ENCODE peak calls at places on chromosomes 5 and 9, in six cellular contexts. T is T1000; X is HFF-Myc; I is lower lobe of right lung; A is NCI-H146; V is central memory CD8-positive, alpha-beta T cell. W is an unnamed sample.

GRCh38 chr9:127847155-127847463 is 7.3 kb downstream of the ENG start:
- DNase-seq in A (no peak), X (no peak), I (no peak), V (no peak), T (no peak), W (no peak)

GRCh38 chr5:102742215-102742614 is 12.9 kb upstream of the PAM start:
- DNase-seq in A (no peak), X (no peak), T (no peak), I (no peak), V (no peak), W (no peak)

GRCh38 chr5:155250601-155251000 is 237.0 kb downstream of the KIF4B start:
- DNase-seq in T (no peak), A (no peak), X (no peak), I (no peak), V (no peak), W (no peak)

GRCh38 chr9:113963017-113963620 is 87.0 kb downstream of the ZNF618 start:
- DNase-seq in I (peak; percentile 60), V (no peak), T (no peak), A (no peak), X (no peak), W (peak; percentile 10)

GRCh38 chr5:158814521-158814920 is 285.2 kb downstream of the EBF1 start:
- DNase-seq in V (no peak), A (no peak), I (no peak), X (peak; percentile 33), T (no peak), W (no peak)

GRCh38 chr5:171418316-171418981 is 998 bp upstream of the FGF18 start:
- DNase-seq in I (peak; percentile 81), X (peak; percentile 31), V (no peak), A (peak; percentile 56), T (peak; percentile 77), W (peak; percentile 67)

GRCh38 chr9:28688172-28688571 is 1114.9 kb upstream of the C9orf72 start:
- DNase-seq in X (no peak), I (no peak), A (peak; percentile 31), V (no peak), T (no peak), W (peak; percentile 40)

GRCh38 chr5:168693297-168693696 is 114.1 kb upstream of the PANK3 start:
- DNase-seq in V (no peak), I (no peak), A (no peak), X (no peak), T (no peak), W (no peak)

GRCh38 chr5:80668016-80668969 is 13.5 kb upstream of the DHFR start:
- DNase-seq in X (no peak), A (no peak), I (peak; percentile 63), T (no peak), V (no peak), W (no peak)

GRCh38 chr9:125631391-125632085 is 75.5 kb downstream of the MAPKAP1 start:
- DNase-seq in A (peak; percentile 21), I (no peak), X (no peak), V (no peak), T (no peak), W (peak; percentile 31)

GRCh38 chr9:116953271-116953670 is 266.2 kb downstream of the TRIM32 start:
- DNase-seq in I (no peak), X (no peak), T (no peak), V (no peak), A (no peak), W (no peak)

GRCh38 chr5:20023686-20024085 is 35.7 kb upstream of the CDH18 start:
- DNase-seq in I (no peak), T (no peak), A (no peak), V (no peak), X (no peak), W (no peak)

GRCh38 chr9:22722492-22722891 is 275.9 kb downstream of the DMRTA1 start:
- DNase-seq in X (no peak), T (no peak), V (no peak), A (no peak), I (no peak), W (no peak)

GRCh38 chr5:119397518-119398380 is 41.9 kb downstream of the TNFAIP8 start:
- DNase-seq in A (no peak), X (no peak), V (no peak), I (no peak), T (no peak), W (no peak)

GRCh38 chr9:77999231-77999631 is 32.4 kb downstream of the GNAQ start:
- DNase-seq in A (no peak), T (no peak), X (no peak), I (no peak), V (no peak), W (no peak)

GRCh38 chr9:120878188-120879130 is 1.5 kb upstream of the PHF19 start:
- DNase-seq in I (no peak), V (no peak), T (no peak), A (no peak), X (no peak), W (no peak)

GRCh38 chr9:80995759-80996158 is 693.6 kb downstream of the TLE1 start:
- DNase-seq in I (no peak), A (no peak), V (no peak), T (peak; percentile 48), X (peak; percentile 22), W (no peak)

GRCh38 chr5:67526793-67527192 is 330.2 kb upstream of the CD180 start:
- DNase-seq in I (no peak), X (no peak), V (no peak), T (no peak), A (no peak), W (no peak)

GRCh38 chr9:106993603-106994002 is 130.6 kb downstream of the ZNF462 start:
- DNase-seq in T (no peak), X (no peak), V (no peak), I (no peak), A (no peak), W (no peak)

GRCh38 chr5:148151872-148152271 is 16.5 kb upstream of the SPINK14 start:
- DNase-seq in I (no peak), V (no peak), T (no peak), X (no peak), A (no peak), W (no peak)

GRCh38 chr9:132069046-132069898 is 10.4 kb downstream of the MED27 start:
- DNase-seq in A (no peak), I (no peak), T (no peak), X (no peak), V (no peak), W (no peak)

GRCh38 chr5:103587185-103587748 is 24.7 kb upstream of the NUDT12 start:
- DNase-seq in T (no peak), V (no peak), I (no peak), X (no peak), A (peak; percentile 4), W (peak; percentile 49)

GRCh38 chr9:792331-793260 is 48.9 kb upstream of the DMRT1 start:
- DNase-seq in A (no peak), X (no peak), T (no peak), V (no peak), I (peak; percentile 46), W (peak; percentile 14)

GRCh38 chr5:36701085-36701691 is 94.8 kb downstream of the SLC1A3 start:
- DNase-seq in T (no peak), I (no peak), A (no peak), X (no peak), V (no peak), W (no peak)

GRCh38 chr9:74726581-74726980 is 161.1 kb downstream of the TRPM6 start:
- DNase-seq in T (no peak), X (no peak), V (no peak), A (no peak), I (no peak), W (no peak)

GRCh38 chr9:102479191-102479590 is 515.9 kb upstream of the CYLC2 start:
- DNase-seq in V (no peak), X (no peak), I (no peak), A (no peak), T (no peak), W (no peak)

GRCh38 chr5:173925449-173926071 is 37.4 kb downstream of the CPEB4 start:
- DNase-seq in I (peak; percentile 51), A (peak; percentile 22), T (no peak), V (no peak), X (no peak), W (peak; percentile 13)

GRCh38 chr9:81589392-81589791 is 100.0 kb downstream of the TLE1 start:
- DNase-seq in A (no peak), X (no peak), T (no peak), I (no peak), V (no peak), W (no peak)

GRCh38 chr5:137565450-137565849 is 66.3 kb upstream of the SPOCK1 start:
- DNase-seq in A (no peak), X (no peak), V (no peak), I (no peak), T (peak; percentile 35), W (no peak)

GRCh38 chr5:71810456-71811181 is 91.5 kb downstream of the CARTPT start:
- DNase-seq in A (peak; percentile 74), T (no peak), V (no peak), X (no peak), I (no peak), W (no peak)

GRCh38 chr5:180486636-180487149 is 7.5 kb upstream of the CNOT6 start:
- DNase-seq in V (no peak), X (no peak), I (no peak), T (no peak), A (no peak), W (no peak)

GRCh38 chr5:98999631-99000030 is 70.8 kb upstream of the CHD1 start:
- DNase-seq in I (no peak), T (no peak), A (no peak), V (no peak), X (no peak), W (no peak)